ENCODE peak calls at places on chromosomes 4 and X, in ten cellular contexts. V is progenitor cell of endocrine pancreas, G is breast epithelium, N is hepatocyte, T is natural killer cell, Q is kidney epithelial cell, B is tibial artery, X is endothelial cell of umbilical vein, I is upper lobe of right lung, A is lower lobe of right lung. W is an unnamed sample.

GRCh38 chr4:94826206-94826605 is 68.5 kb downstream of the BMPR1B start:
- DNase-seq in V (no peak), G (no peak), N (no peak), T (no peak), Q (no peak), B (no peak), X (peak), I (no peak), A (no peak), W (no peak)

GRCh38 chr4:16581117-16581516 is 317.3 kb downstream of the LDB2 start:
- DNase-seq in V (no peak), G (no peak), N (no peak), T (no peak), Q (no peak), B (no peak), X (no peak), I (no peak), A (no peak), W (no peak)

GRCh38 chrX:1592128-1592862 is 891 bp downstream of the AKAP17A start:
- DNase-seq in V (no peak), G (no peak), N (peak), T (peak), Q (no peak), B (no peak), X (peak), I (peak), A (no peak), W (no peak)

GRCh38 chr4:132958457-132959263 is 190.4 kb upstream of the PCDH10 start:
- DNase-seq in V (no peak), G (no peak), N (no peak), T (no peak), Q (no peak), B (no peak), X (no peak), I (no peak), A (no peak), W (no peak)

GRCh38 chr4:56469489-56470210 is 2.2 kb downstream of the SRP72 start:
- DNase-seq in V (no peak), G (no peak), N (no peak), T (no peak), Q (no peak), B (no peak), X (peak), I (no peak), A (no peak), W (no peak)

GRCh38 chr4:14168919-14169318 is 541.4 kb upstream of the BOD1L1 start:
- DNase-seq in V (no peak), G (no peak), N (peak), T (no peak), Q (peak), B (peak), X (peak), I (no peak), A (no peak), W (peak)

GRCh38 chr4:80007745-80008149 is 65.3 kb downstream of the ANTXR2 start:
- DNase-seq in V (no peak), G (no peak), N (no peak), T (no peak), Q (no peak), B (no peak), X (peak), I (no peak), A (no peak), W (no peak)

GRCh38 chr4:48543796-48544195 is 53.7 kb downstream of the ZAR1 start:
- DNase-seq in V (no peak), G (no peak), N (no peak), T (no peak), Q (peak), B (no peak), X (peak), I (no peak), A (no peak), W (no peak)

GRCh38 chrX:71919436-71919835 is 8.8 kb downstream of the NHSL2 start:
- DNase-seq in V (no peak), G (no peak), N (no peak), T (no peak), Q (no peak), B (no peak), X (no peak), I (no peak), A (no peak), W (no peak)

GRCh38 chr4:65311120-65311519 is 359.2 kb downstream of the EPHA5 start:
- DNase-seq in V (no peak), G (no peak), N (no peak), T (no peak), Q (no peak), B (no peak), X (no peak), I (no peak), A (no peak), W (no peak)

GRCh38 chr4:65310586-65310985 is 359.7 kb downstream of the EPHA5 start:
- DNase-seq in V (no peak), G (no peak), N (no peak), T (no peak), Q (no peak), B (no peak), X (no peak), I (no peak), A (no peak), W (no peak)

GRCh38 chr4:65316534-65316933 is 353.8 kb downstream of the EPHA5 start:
- DNase-seq in V (no peak), G (no peak), N (no peak), T (no peak), Q (no peak), B (no peak), X (no peak), I (no peak), A (no peak), W (no peak)
- TF ChIP-seq CTCF in V (no peak), G (no peak), N (no peak), T (no peak), Q (no peak), B (no peak), X (no peak), I (no peak), A (no peak), W (no peak)

DNA sequence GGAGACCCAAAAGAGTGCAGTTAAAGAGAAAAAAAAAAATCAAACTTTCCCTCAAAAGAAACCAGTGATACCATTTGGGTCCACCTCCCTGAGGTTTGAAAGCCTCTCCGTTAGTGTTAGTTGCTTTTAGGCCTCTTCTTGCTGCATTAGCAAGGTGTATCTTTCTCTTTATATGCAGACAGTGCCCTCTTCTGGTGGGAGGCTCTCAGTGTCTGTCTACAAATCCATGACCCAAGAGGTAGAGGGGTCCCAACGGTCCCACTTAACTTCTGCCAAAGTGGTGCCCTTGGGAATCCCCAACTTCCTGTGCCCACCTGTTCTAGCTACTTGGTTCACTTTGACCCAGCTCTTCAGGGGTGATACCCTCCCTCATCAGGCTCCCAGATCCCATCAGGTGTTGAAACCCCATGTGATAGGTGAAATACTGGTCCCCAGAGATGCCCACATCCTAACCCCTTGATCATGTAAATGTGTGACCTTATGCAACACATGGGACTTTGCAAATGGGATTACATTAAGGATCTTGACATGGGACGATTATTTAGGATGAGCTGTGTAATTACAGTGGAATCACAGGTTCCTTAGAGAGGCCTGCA is 63.7 kb upstream of the CD99 start:
- DNase-seq in V (peak), G (no peak), N (peak), T (no peak), Q (no peak), B (peak), X (peak), I (no peak), A (no peak), W (no peak)
- TF ChIP-seq CTCF in V (peak), G (no peak), N (peak), T (no peak), Q (peak), B (peak), X (peak), I (peak), A (peak), W (peak)

DNA sequence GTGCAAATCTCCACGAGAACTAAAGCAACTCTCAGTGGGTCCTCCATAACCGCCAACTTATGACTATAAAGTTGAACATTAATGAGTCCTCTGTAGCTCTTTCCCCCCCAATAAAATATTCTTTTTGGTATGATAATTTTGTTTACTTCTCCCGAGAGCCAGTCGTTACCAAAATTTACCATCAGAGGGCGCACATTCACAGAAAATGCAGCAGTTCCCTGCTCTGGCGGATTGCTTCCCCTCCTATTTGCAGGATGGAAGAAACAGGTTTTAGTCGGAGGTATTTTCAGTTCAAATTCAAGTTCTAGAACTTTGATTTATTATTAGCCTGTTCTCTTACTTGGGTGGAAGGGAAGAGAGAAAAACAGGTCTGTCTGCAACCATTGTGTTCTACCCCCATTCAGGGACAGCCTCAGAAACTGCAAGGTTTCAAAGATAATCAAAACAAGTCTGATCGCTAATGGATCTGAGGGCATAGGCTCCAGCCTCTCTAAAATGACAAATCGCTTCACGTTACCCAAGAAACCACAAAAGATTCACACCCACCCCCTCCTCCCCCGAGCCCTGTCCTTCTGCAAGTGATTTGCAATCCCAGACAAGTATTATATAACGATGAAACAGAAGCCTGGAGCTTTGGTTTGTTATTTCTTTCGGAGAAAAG is 263.7 kb upstream of the RPS6KA3 start:
- DNase-seq in V (peak), G (peak), N (peak), T (peak), Q (no peak), B (peak), X (peak), I (no peak), A (no peak), W (no peak)
- TF ChIP-seq CTCF in V (peak), G (peak), N (peak), T (peak), Q (peak), B (peak), X (peak), I (peak), A (peak), W (peak)

GRCh38 chrX:95509474-95509873 is 1175.2 kb upstream of the DIAPH2 start:
- DNase-seq in V (no peak), G (no peak), N (no peak), T (no peak), Q (no peak), B (no peak), X (no peak), I (no peak), A (no peak), W (no peak)

GRCh38 chrX:95505721-95506120 is 1178.9 kb upstream of the DIAPH2 start:
- DNase-seq in V (no peak), G (no peak), N (peak), T (no peak), Q (no peak), B (no peak), X (no peak), I (no peak), A (no peak), W (no peak)
- TF ChIP-seq CTCF in V (peak), G (no peak), N (peak), T (no peak), Q (no peak), B (no peak), X (no peak), I (no peak), A (no peak), W (no peak)

DNA sequence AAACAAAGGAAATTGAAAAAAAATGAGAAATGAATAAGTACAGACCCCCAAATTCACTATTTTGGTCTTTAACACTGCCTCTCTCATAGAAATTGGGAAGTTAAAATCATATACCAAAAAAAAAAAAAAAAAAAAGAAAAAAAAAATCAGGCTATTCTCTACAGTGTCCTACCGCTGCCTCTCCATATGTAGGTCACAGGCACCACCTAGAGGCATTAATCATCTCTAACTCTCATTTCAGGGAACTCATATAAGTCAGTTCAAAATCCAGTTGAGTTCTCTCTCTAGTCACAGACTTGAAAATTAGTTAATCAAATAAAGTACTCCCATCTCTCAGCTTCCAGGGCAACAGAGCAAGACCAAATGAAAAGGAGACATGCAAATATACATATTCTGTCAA is 47.9 kb downstream of the COX18 start:
- DNase-seq in V (no peak), G (no peak), N (peak), T (no peak), Q (no peak), B (no peak), X (peak), I (no peak), A (no peak), W (no peak)
- TF ChIP-seq CTCF in V (no peak), G (no peak), N (peak), T (no peak), Q (peak), B (peak), X (peak), I (no peak), A (no peak), W (no peak)

GRCh38 chrX:7147978-7148824 is at the start of gene PUDP:
- DNase-seq in V (peak), G (peak), N (peak), T (peak), Q (no peak), B (peak), X (peak), I (peak), A (peak), W (peak)
- TF ChIP-seq CTCF in V (peak), G (peak), N (peak), T (no peak), Q (no peak), B (peak), X (no peak), I (peak), A (peak), W (no peak)

GRCh38 chr4:175622887-175623286 is 189.2 kb downstream of the GPM6A start:
- DNase-seq in V (no peak), G (no peak), N (no peak), T (no peak), Q (no peak), B (no peak), X (no peak), I (no peak), A (no peak), W (no peak)
- TF ChIP-seq CTCF in V (no peak), G (no peak), N (no peak), T (no peak), Q (no peak), B (no peak), X (no peak), I (no peak), A (no peak), W (no peak)

GRCh38 chr4:11698846-11699590 is 270.3 kb upstream of the HS3ST1 start:
- DNase-seq in V (no peak), G (no peak), N (no peak), T (no peak), Q (no peak), B (no peak), X (peak), I (no peak), A (no peak), W (no peak)

GRCh38 chr4:11704136-11704535 is 275.4 kb upstream of the HS3ST1 start:
- DNase-seq in V (no peak), G (no peak), N (no peak), T (no peak), Q (no peak), B (no peak), X (no peak), I (no peak), A (no peak), W (no peak)

GRCh38 chr4:11700751-11701226 is 272.1 kb upstream of the HS3ST1 start:
- DNase-seq in V (no peak), G (no peak), N (no peak), T (no peak), Q (no peak), B (no peak), X (no peak), I (no peak), A (no peak), W (no peak)

GRCh38 chr4:11702886-11703555 is 274.3 kb upstream of the HS3ST1 start:
- DNase-seq in V (no peak), G (no peak), N (no peak), T (no peak), Q (no peak), B (no peak), X (no peak), I (no peak), A (no peak), W (no peak)

GRCh38 chr4:11701978-11702377 is 273.3 kb upstream of the HS3ST1 start:
- DNase-seq in V (no peak), G (no peak), N (no peak), T (no peak), Q (no peak), B (no peak), X (no peak), I (no peak), A (no peak), W (no peak)
- TF ChIP-seq CTCF in V (no peak), G (no peak), N (no peak), T (no peak), Q (no peak), B (no peak), X (no peak), I (no peak), A (no peak), W (no peak)